ENCODE peak calls at places on chromosome 18, in six cellular contexts. One of them, this sample, is unnamed.

GRCh38 chr18:13612111-13612997 is 114.0 kb downstream of the FAM210A start:
- DNase-seq in 8988T: no peak
- DNase-seq in B cell: peak; percentile 90
- DNase-seq in left ventricle myocardium superior: no peak
- DNase-seq in HAP-1: no peak
- DNase-seq in iris pigment epithelial cell: no peak
- DNase-seq in this sample: no peak

GRCh38 chr18:5895300-5895885 is at the start of gene TMEM200C:
- DNase-seq in 8988T: peak; percentile 34
- DNase-seq in B cell: peak; percentile 2
- DNase-seq in left ventricle myocardium superior: peak; percentile 38
- DNase-seq in HAP-1: peak; percentile 38
- DNase-seq in iris pigment epithelial cell: no peak
- DNase-seq in this sample: peak; percentile 69

GRCh38 chr18:72762505-72763122 is 105.2 kb downstream of the NETO1 start:
- DNase-seq in 8988T: no peak
- DNase-seq in B cell: peak; percentile 71
- DNase-seq in left ventricle myocardium superior: no peak
- DNase-seq in HAP-1: peak; percentile 8
- DNase-seq in iris pigment epithelial cell: peak; percentile 49
- DNase-seq in this sample: no peak

GRCh38 chr18:75074196-75075015 is 134.5 kb downstream of the PTGR3 start:
- DNase-seq in 8988T: no peak
- DNase-seq in B cell: no peak
- DNase-seq in left ventricle myocardium superior: no peak
- DNase-seq in HAP-1: no peak
- DNase-seq in iris pigment epithelial cell: no peak
- DNase-seq in this sample: no peak

GRCh38 chr18:47683774-47684173 is 246.7 kb downstream of the SMAD2 start:
- DNase-seq in 8988T: no peak
- DNase-seq in B cell: no peak
- DNase-seq in left ventricle myocardium superior: no peak
- DNase-seq in HAP-1: no peak
- DNase-seq in iris pigment epithelial cell: peak; percentile 1
- DNase-seq in this sample: no peak

GRCh38 chr18:74665346-74665745 is 67.7 kb downstream of the ZNF407 start:
- DNase-seq in 8988T: no peak
- DNase-seq in B cell: no peak
- DNase-seq in left ventricle myocardium superior: no peak
- DNase-seq in HAP-1: no peak
- DNase-seq in iris pigment epithelial cell: no peak
- DNase-seq in this sample: no peak

GRCh38 chr18:7812431-7813063 is 245.4 kb downstream of the PTPRM start:
- DNase-seq in 8988T: no peak
- DNase-seq in B cell: no peak
- DNase-seq in left ventricle myocardium superior: no peak
- DNase-seq in HAP-1: no peak
- DNase-seq in iris pigment epithelial cell: peak; percentile 80
- DNase-seq in this sample: no peak

GRCh38 chr18:50051288-50051687 is 143.7 kb downstream of the MYO5B start:
- DNase-seq in 8988T: no peak
- DNase-seq in B cell: no peak
- DNase-seq in left ventricle myocardium superior: no peak
- DNase-seq in HAP-1: peak; percentile 42
- DNase-seq in iris pigment epithelial cell: peak; percentile 14
- DNase-seq in this sample: no peak

GRCh38 chr18:76005632-76006031 is 489.4 kb downstream of the ZNF516 start:
- DNase-seq in 8988T: no peak
- DNase-seq in B cell: no peak
- DNase-seq in left ventricle myocardium superior: no peak
- DNase-seq in HAP-1: no peak
- DNase-seq in iris pigment epithelial cell: no peak
- DNase-seq in this sample: no peak

GRCh38 chr18:58496231-58496630 is 132.7 kb downstream of the ALPK2 start:
- DNase-seq in 8988T: no peak
- DNase-seq in B cell: no peak
- DNase-seq in left ventricle myocardium superior: no peak
- DNase-seq in HAP-1: no peak
- DNase-seq in iris pigment epithelial cell: no peak
- DNase-seq in this sample: no peak

GRCh38 chr18:48263913-48264506 is 145.2 kb downstream of the ZBTB7C start:
- DNase-seq in 8988T: no peak
- DNase-seq in B cell: no peak
- DNase-seq in left ventricle myocardium superior: no peak
- DNase-seq in HAP-1: no peak
- DNase-seq in iris pigment epithelial cell: no peak
- DNase-seq in this sample: no peak

GRCh38 chr18:21096760-21097159 is 14.9 kb downstream of the ROCK1 start:
- DNase-seq in 8988T: no peak
- DNase-seq in B cell: no peak
- DNase-seq in left ventricle myocardium superior: no peak
- DNase-seq in HAP-1: no peak
- DNase-seq in iris pigment epithelial cell: no peak
- DNase-seq in this sample: no peak

GRCh38 chr18:11125372-11126315 is 23.7 kb downstream of the PIEZO2 start:
- DNase-seq in 8988T: no peak
- DNase-seq in B cell: no peak
- DNase-seq in left ventricle myocardium superior: no peak
- DNase-seq in HAP-1: no peak
- DNase-seq in iris pigment epithelial cell: no peak
- DNase-seq in this sample: no peak

GRCh38 chr18:45243347-45244095 is 371.8 kb upstream of the SLC14A2 start:
- DNase-seq in 8988T: no peak
- DNase-seq in B cell: no peak
- DNase-seq in left ventricle myocardium superior: no peak
- DNase-seq in HAP-1: no peak
- DNase-seq in iris pigment epithelial cell: peak; percentile 68
- DNase-seq in this sample: no peak

GRCh38 chr18:24488824-24489493 is 28.5 kb downstream of the HRH4 start:
- DNase-seq in 8988T: no peak
- DNase-seq in B cell: peak; percentile 52
- DNase-seq in left ventricle myocardium superior: no peak
- DNase-seq in HAP-1: peak; percentile 38
- DNase-seq in iris pigment epithelial cell: peak; percentile 38
- DNase-seq in this sample: no peak

GRCh38 chr18:39380823-39381222 is 1815.2 kb upstream of the CELF4 start:
- DNase-seq in 8988T: no peak
- DNase-seq in B cell: no peak
- DNase-seq in left ventricle myocardium superior: no peak
- DNase-seq in HAP-1: no peak
- DNase-seq in iris pigment epithelial cell: no peak
- DNase-seq in this sample: no peak

GRCh38 chr18:2889761-2890192 is 43.0 kb downstream of the EMILIN2 start:
- DNase-seq in 8988T: no peak
- DNase-seq in B cell: no peak
- DNase-seq in left ventricle myocardium superior: no peak
- DNase-seq in HAP-1: peak; percentile 40
- DNase-seq in iris pigment epithelial cell: no peak
- DNase-seq in this sample: no peak

GRCh38 chr18:13262839-13263691 is 44.5 kb downstream of the LDLRAD4 start:
- DNase-seq in 8988T: no peak
- DNase-seq in B cell: no peak
- DNase-seq in left ventricle myocardium superior: no peak
- DNase-seq in HAP-1: no peak
- DNase-seq in iris pigment epithelial cell: no peak
- DNase-seq in this sample: no peak

GRCh38 chr18:24831871-24832665 is 371.6 kb downstream of the HRH4 start:
- DNase-seq in 8988T: no peak
- DNase-seq in B cell: no peak
- DNase-seq in left ventricle myocardium superior: no peak
- DNase-seq in HAP-1: peak; percentile 66
- DNase-seq in iris pigment epithelial cell: no peak
- DNase-seq in this sample: no peak

GRCh38 chr18:75478996-75479870 is 51.7 kb upstream of the SMIM21 start:
- DNase-seq in 8988T: no peak
- DNase-seq in B cell: peak; percentile 34
- DNase-seq in left ventricle myocardium superior: no peak
- DNase-seq in HAP-1: peak; percentile 29
- DNase-seq in iris pigment epithelial cell: peak; percentile 65
- DNase-seq in this sample: no peak

GRCh38 chr18:74251297-74252031 is 40.3 kb downstream of the CYB5A start:
- DNase-seq in 8988T: no peak
- DNase-seq in B cell: no peak
- DNase-seq in left ventricle myocardium superior: no peak
- DNase-seq in HAP-1: no peak
- DNase-seq in iris pigment epithelial cell: peak; percentile 86
- DNase-seq in this sample: no peak

GRCh38 chr18:57447154-57447621 is 12.0 kb downstream of the ONECUT2 start:
- DNase-seq in 8988T: no peak
- DNase-seq in B cell: peak; percentile 14
- DNase-seq in left ventricle myocardium superior: no peak
- DNase-seq in HAP-1: peak; percentile 53
- DNase-seq in iris pigment epithelial cell: peak; percentile 23
- DNase-seq in this sample: peak; percentile 86

GRCh38 chr18:75211721-75212625 is 1.4 kb downstream of the TSHZ1 start:
- DNase-seq in 8988T: peak; percentile 35
- DNase-seq in B cell: peak; percentile 38
- DNase-seq in left ventricle myocardium superior: peak; percentile 62
- DNase-seq in HAP-1: peak; percentile 61
- DNase-seq in iris pigment epithelial cell: peak; percentile 42
- DNase-seq in this sample: no peak

GRCh38 chr18:48827321-48828200 is 123.2 kb downstream of the SMAD7 start:
- DNase-seq in 8988T: no peak
- DNase-seq in B cell: no peak
- DNase-seq in left ventricle myocardium superior: no peak
- DNase-seq in HAP-1: peak; percentile 5
- DNase-seq in iris pigment epithelial cell: peak; percentile 80
- DNase-seq in this sample: peak; percentile 56

GRCh38 chr18:41731887-41732286 is 223.1 kb upstream of the PIK3C3 start:
- DNase-seq in 8988T: no peak
- DNase-seq in B cell: no peak
- DNase-seq in left ventricle myocardium superior: no peak
- DNase-seq in HAP-1: no peak
- DNase-seq in iris pigment epithelial cell: peak; percentile 58
- DNase-seq in this sample: no peak

GRCh38 chr18:3329871-3330270 is 67.9 kb downstream of the MYL12B start:
- DNase-seq in 8988T: no peak
- DNase-seq in B cell: no peak
- DNase-seq in left ventricle myocardium superior: no peak
- DNase-seq in HAP-1: no peak
- DNase-seq in iris pigment epithelial cell: no peak
- DNase-seq in this sample: no peak

GRCh38 chr18:6979954-6980353 is 137.6 kb downstream of the LAMA1 start:
- DNase-seq in 8988T: no peak
- DNase-seq in B cell: no peak
- DNase-seq in left ventricle myocardium superior: no peak
- DNase-seq in HAP-1: no peak
- DNase-seq in iris pigment epithelial cell: no peak
- DNase-seq in this sample: no peak

GRCh38 chr18:61893971-61894750 is 1.4 kb upstream of the RNF152 start:
- DNase-seq in 8988T: peak; percentile 54
- DNase-seq in B cell: peak; percentile 60
- DNase-seq in left ventricle myocardium superior: peak; percentile 89
- DNase-seq in HAP-1: peak; percentile 90
- DNase-seq in iris pigment epithelial cell: peak; percentile 62
- DNase-seq in this sample: peak; percentile 70

GRCh38 chr18:45775241-45775676 is 50.2 kb upstream of the SIGLEC15 start:
- DNase-seq in 8988T: no peak
- DNase-seq in B cell: peak; percentile 53
- DNase-seq in left ventricle myocardium superior: peak; percentile 80
- DNase-seq in HAP-1: no peak
- DNase-seq in iris pigment epithelial cell: peak; percentile 80
- DNase-seq in this sample: no peak

GRCh38 chr18:1495387-1495786 is 590.7 kb downstream of the ADCYAP1 start:
- DNase-seq in 8988T: no peak
- DNase-seq in B cell: no peak
- DNase-seq in left ventricle myocardium superior: no peak
- DNase-seq in HAP-1: no peak
- DNase-seq in iris pigment epithelial cell: no peak
- DNase-seq in this sample: no peak

This sample was measured in mesothelial cell of epicardium.